ENCODE peak calls at places on chromosomes 4 and X, in seven cellular contexts. A is retinal pigment epithelial cell, S is IMR-90, I is hepatocyte, Q is A673, P is fibroblast of mammary gland, C is SK-N-SH. K is an unnamed sample.

GRCh38 chrX:24426921-24427746 is 38.0 kb upstream of the PDK3 start:
- DNase-seq in A (no peak), S (no peak), I (peak), Q (no peak), P (peak), C (no peak), K (peak)

GRCh38 chr4:121138014-121138413 is 26.1 kb downstream of the TNIP3 start:
- DNase-seq in A (no peak), S (no peak), I (no peak), Q (no peak), P (no peak), C (no peak), K (no peak)

GRCh38 chr4:77621254-77621653 is 15.6 kb downstream of the CXCL13 start:
- DNase-seq in A (no peak), S (no peak), I (no peak), Q (no peak), P (no peak), C (no peak), K (no peak)

GRCh38 chr4:23888421-23889319 is 1.2 kb downstream of the PPARGC1A start:
- DNase-seq in A (no peak), S (peak), I (peak), Q (no peak), P (peak), C (peak), K (no peak)

GRCh38 chrX:32084757-32085156 is 1012.9 kb upstream of the FTHL17 start:
- DNase-seq in A (no peak), S (no peak), I (no peak), Q (no peak), P (no peak), C (no peak), K (no peak)

GRCh38 chr4:138765442-138765841 is 250.1 kb upstream of the NOCT start:
- DNase-seq in A (no peak), S (no peak), I (no peak), Q (no peak), P (no peak), C (no peak), K (no peak)

GRCh38 chr4:61277785-61278184 is 77.7 kb downstream of the ADGRL3 start:
- DNase-seq in A (peak), S (no peak), I (no peak), Q (no peak), P (no peak), C (no peak), K (no peak)

GRCh38 chrX:126770179-126770578 is 49.4 kb upstream of the PRR32 start:
- DNase-seq in A (no peak), S (no peak), I (peak), Q (peak), P (peak), C (peak), K (no peak)

GRCh38 chr4:41879552-41879951 is 55.7 kb upstream of the TMEM33 start:
- DNase-seq in A (no peak), S (no peak), I (no peak), Q (no peak), P (no peak), C (peak), K (no peak)

GRCh38 chr4:70895846-70896435 is 6.2 kb upstream of the MOB1B start:
- DNase-seq in A (peak), S (no peak), I (peak), Q (no peak), P (no peak), C (no peak), K (peak)

GRCh38 chr4:54958236-54958635 is 167.2 kb downstream of the KDR start:
- DNase-seq in A (peak), S (peak), I (no peak), Q (no peak), P (no peak), C (no peak), K (no peak)

GRCh38 chr4:150986085-150986484 is 29.0 kb downstream of the LRBA start:
- DNase-seq in A (no peak), S (no peak), I (no peak), Q (no peak), P (no peak), C (no peak), K (no peak)

GRCh38 chr4:22485751-22486150 is 30.1 kb downstream of the ADGRA3 start:
- DNase-seq in A (no peak), S (peak), I (no peak), Q (peak), P (peak), C (peak), K (no peak)

GRCh38 chr4:55444822-55445221 is 49.1 kb downstream of the TMEM165 start:
- DNase-seq in A (no peak), S (peak), I (no peak), Q (peak), P (peak), C (no peak), K (no peak)

GRCh38 chrX:18617351-18617750 is 54.6 kb downstream of the RS1 start:
- DNase-seq in A (no peak), S (peak), I (peak), Q (peak), P (peak), C (no peak), K (peak)

GRCh38 chr4:48360285-48360965 is 19.1 kb downstream of the SLAIN2 start:
- DNase-seq in A (no peak), S (peak), I (no peak), Q (peak), P (peak), C (no peak), K (peak)

GRCh38 chr4:88477229-88477860 is 20.4 kb downstream of the HERC5 start:
- DNase-seq in A (no peak), S (no peak), I (no peak), Q (no peak), P (no peak), C (no peak), K (no peak)

GRCh38 chrX:70476166-70476933 is 31.7 kb downstream of the DLG3 start:
- DNase-seq in A (no peak), S (no peak), I (no peak), Q (no peak), P (no peak), C (no peak), K (no peak)

GRCh38 chrX:31392541-31392940 is 320.7 kb upstream of the FTHL17 start:
- DNase-seq in A (no peak), S (peak), I (no peak), Q (no peak), P (no peak), C (no peak), K (no peak)

GRCh38 chr4:83677656-83678055 is 141.7 kb downstream of the GPAT3 start:
- DNase-seq in A (no peak), S (no peak), I (no peak), Q (no peak), P (peak), C (no peak), K (no peak)

GRCh38 chr4:6779667-6780565 is 2.6 kb upstream of the KIAA0232 start:
- DNase-seq in A (no peak), S (peak), I (no peak), Q (peak), P (peak), C (no peak), K (no peak)

GRCh38 chr4:1826531-1827350 is 29.2 kb downstream of the LETM1 start:
- DNase-seq in A (no peak), S (no peak), I (no peak), Q (no peak), P (no peak), C (peak), K (no peak)

DNA sequence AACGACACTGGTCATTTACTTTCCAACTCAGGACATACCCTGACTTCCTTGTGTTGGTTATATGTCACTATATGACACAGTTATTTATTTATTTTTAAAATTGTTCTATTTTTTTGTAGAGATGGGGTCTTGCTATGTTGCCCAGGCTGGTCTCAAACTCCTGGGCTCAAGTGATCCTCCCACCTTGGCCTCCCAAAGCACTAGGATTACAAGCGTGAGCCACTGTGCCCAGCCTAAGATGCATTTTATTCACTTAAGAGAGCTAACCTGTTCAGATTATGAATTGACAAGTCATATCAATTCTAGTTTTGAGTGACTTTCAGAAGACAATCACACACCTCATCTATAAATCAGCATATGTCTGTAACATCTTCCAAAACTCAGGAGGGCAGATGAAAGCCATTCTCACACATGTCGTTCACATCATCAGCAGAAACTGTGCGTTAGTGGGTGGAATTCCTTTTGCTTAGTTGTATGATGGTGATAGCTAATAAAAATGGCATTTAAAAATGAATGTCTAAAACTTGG is 9.4 kb upstream of the RHOH start:
- DNase-seq in A (no peak), S (no peak), I (no peak), Q (no peak), P (no peak), C (no peak), K (no peak)
- H3K4me3 ChIP-seq in A (no peak), S (no peak), I (no peak), Q (no peak), P (no peak), C (no peak), K (no peak)

GRCh38 chrX:76643590-76643989 is 216.1 kb downstream of the MAGEE1 start:
- DNase-seq in A (no peak), S (no peak), I (no peak), Q (no peak), P (no peak), C (no peak), K (no peak)
- TF ChIP-seq CTCF in A (no peak), S (no peak), I (no peak), Q (no peak), P (no peak), C (no peak), K (no peak)

DNA sequence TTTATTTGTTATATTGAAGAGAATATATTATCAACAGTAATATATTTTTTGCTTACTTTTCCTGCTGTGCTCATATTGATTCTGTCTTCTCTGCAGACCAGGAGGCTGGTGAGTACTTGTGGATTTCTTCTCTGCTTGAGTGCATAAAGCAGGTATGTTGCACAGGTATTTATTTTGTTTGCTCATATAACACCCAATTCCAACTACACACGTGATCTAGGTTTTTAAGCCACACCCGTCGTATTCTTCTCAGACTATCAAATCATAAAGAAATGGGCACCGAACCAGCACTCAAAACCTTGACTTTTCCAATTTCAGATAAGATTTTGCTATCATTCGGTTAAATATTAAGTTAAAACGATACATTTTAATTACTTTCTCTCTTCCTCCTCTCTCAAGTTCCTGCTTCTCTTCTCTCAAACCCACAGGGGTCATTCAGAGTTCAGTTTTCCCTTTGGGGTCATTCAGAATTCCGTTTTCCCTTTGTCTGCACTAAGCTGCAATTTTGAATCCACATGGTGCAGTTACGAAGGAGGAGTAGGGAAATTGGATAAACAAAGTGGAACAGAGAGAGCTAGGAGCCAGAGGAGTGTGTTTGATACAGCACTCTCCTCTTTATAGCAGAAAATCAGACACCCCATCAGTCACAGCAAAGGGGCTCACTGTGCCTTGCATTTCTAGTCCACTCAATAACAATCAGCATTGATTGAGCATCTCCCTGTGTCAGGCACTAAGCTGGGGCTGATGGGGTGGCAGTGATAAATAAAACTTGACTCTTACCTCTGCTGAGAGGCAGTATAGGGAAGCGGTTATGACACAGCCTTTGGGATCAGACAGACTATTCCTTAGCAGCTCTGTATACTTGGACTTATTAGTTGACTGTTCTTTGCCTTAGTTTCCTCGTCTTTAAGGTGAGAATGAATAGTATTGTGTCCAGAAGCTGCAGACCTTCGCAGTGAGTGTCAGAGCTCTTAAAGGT is at the start of gene ADH1C:
- DNase-seq in A (no peak), S (peak), I (peak), Q (no peak), P (peak), C (no peak), K (no peak)
- H3K4me3 ChIP-seq in A (no peak), S (no peak), I (no peak), Q (no peak), P (no peak), C (no peak), K (no peak)

GRCh38 chr4:100372432-100372831 is 145.4 kb downstream of the EMCN start:
- DNase-seq in A (no peak), S (no peak), I (peak), Q (peak), P (peak), C (peak), K (no peak)
- TF ChIP-seq CTCF in A (peak), S (peak), I (peak), Q (peak), P (peak), C (peak), K (peak)

GRCh38 chrX:10524578-10524977 is 95.8 kb downstream of the MID1 start:
- DNase-seq in A (no peak), S (no peak), I (no peak), Q (no peak), P (peak), C (no peak), K (no peak)
- H3K4me3 ChIP-seq in A (no peak), S (no peak), I (no peak), Q (no peak), P (no peak), C (no peak), K (no peak)

DNA sequence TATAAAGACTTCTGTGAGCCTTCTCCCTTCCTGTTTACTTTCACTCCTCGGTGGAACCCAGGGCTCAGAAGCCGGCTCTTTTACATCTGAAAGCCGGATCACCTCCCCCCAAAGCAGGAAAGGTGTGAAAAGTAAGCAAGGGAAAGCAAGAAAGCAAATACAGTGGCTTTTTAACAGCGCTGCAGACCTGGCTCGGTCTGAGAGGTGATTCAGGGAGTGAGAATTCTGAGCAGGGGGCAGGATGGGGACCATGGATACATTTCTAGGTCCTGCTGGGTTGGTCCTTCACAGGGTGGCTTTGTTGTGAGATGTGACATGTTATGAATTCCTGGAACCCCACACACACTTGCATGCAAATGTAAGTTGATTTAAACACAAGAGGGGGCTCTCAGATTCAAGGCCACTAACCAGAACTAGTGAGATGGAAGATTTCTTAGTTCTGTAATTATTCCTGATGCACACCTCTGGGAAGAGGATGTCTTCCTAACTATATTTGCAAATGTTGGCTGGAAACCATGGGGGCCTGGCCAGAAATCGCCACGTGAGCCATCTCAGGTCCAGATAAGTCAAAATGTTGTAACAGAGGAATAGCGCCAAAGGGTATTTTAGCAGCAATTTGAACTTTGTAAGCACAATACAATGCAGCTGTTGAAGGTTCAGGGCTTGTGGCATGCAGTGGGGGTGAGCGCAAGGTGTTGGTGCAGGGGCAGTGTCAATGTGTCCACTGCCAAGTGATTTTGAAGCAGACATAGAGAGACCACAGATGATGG is 670.1 kb upstream of the LCORL start:
- DNase-seq in A (no peak), S (no peak), I (peak), Q (no peak), P (no peak), C (no peak), K (no peak)
- TF ChIP-seq CTCF in A (peak), S (no peak), I (peak), Q (peak), P (no peak), C (no peak), K (peak)